ENCODE peak calls at places on chromosomes 5 and 9, in seven cellular contexts. D is HCT116, O is SK-N-SH, G is K562, C is HepG2, P is GM12878, Y is H1. W is an unnamed sample.

GRCh38 chr9:88590558-88591146 is 55.7 kb downstream of the NXNL2 start:
- DNase-seq in C (peak; percentile 6), G (no peak), Y (peak; percentile 9), O (no peak), P (no peak), D (no peak), W (no peak)

GRCh38 chr9:69572611-69573010 is 99.6 kb downstream of the APBA1 start:
- DNase-seq in O (no peak), G (no peak), P (no peak), D (no peak), C (no peak), Y (no peak), W (no peak)

GRCh38 chr5:112533315-112533867 is 114.3 kb upstream of the EPB41L4A start:
- DNase-seq in D (peak; percentile 21), C (peak; percentile 35), O (no peak), G (no peak), Y (no peak), P (no peak), W (no peak)

GRCh38 chr5:64615895-64616294 is 74.4 kb upstream of the SHISAL2B start:
- DNase-seq in G (no peak), O (no peak), D (no peak), P (peak; percentile 19), C (no peak), Y (no peak), W (no peak)

GRCh38 chr5:137263319-137263718 is 235.8 kb downstream of the SPOCK1 start:
- DNase-seq in G (no peak), O (no peak), Y (no peak), D (no peak), P (no peak), C (no peak), W (no peak)

GRCh38 chr5:133565993-133566392 is 46.3 kb downstream of the FSTL4 start:
- DNase-seq in Y (no peak), C (no peak), P (no peak), O (no peak), G (peak; percentile 26), D (no peak), W (no peak)

GRCh38 chr5:390571-391491 is 52.1 kb upstream of the EXOC3 start:
- DNase-seq in Y (no peak), G (no peak), O (no peak), D (no peak), P (no peak), C (no peak), W (no peak)

GRCh38 chr5:78056901-78057514 is 237.5 kb downstream of the AP3B1 start:
- DNase-seq in D (no peak), Y (no peak), G (no peak), O (no peak), C (no peak), P (no peak), W (no peak)

GRCh38 chr5:24644757-24645156 is at the start of gene CDH10:
- DNase-seq in Y (peak; percentile 92), G (no peak), P (no peak), C (no peak), O (no peak), D (no peak), W (no peak)

GRCh38 chr9:106326493-106326892 is 536.5 kb upstream of the ZNF462 start:
- DNase-seq in O (no peak), Y (no peak), G (no peak), D (no peak), P (no peak), C (no peak), W (no peak)

GRCh38 chr9:2461886-2462285 is 159.7 kb upstream of the VLDLR start:
- DNase-seq in G (no peak), O (no peak), P (no peak), Y (no peak), D (no peak), C (no peak), W (no peak)

GRCh38 chr5:126044931-126045565 is 378.2 kb upstream of the GRAMD2B start:
- DNase-seq in P (no peak), C (no peak), Y (no peak), O (no peak), G (no peak), D (no peak), W (no peak)

GRCh38 chr9:113222482-113222841 is 1.1 kb downstream of the SLC31A1 start:
- DNase-seq in D (no peak), Y (no peak), G (no peak), P (no peak), C (peak; percentile 74), O (no peak), W (no peak)

GRCh38 chr5:96582343-96582742 is 79.8 kb upstream of the CAST start:
- DNase-seq in O (peak; percentile 10), P (no peak), D (no peak), Y (no peak), C (no peak), G (no peak), W (no peak)

GRCh38 chr5:151053796-151054490 is 26.9 kb downstream of the TNIP1 start:
- DNase-seq in P (no peak), G (no peak), O (no peak), Y (no peak), C (no peak), D (no peak), W (no peak)

GRCh38 chr5:134458234-134458633 is 46.6 kb upstream of the CDKN2AIPNL start:
- DNase-seq in C (no peak), P (no peak), O (no peak), G (peak; percentile 4), Y (no peak), D (no peak), W (no peak)

GRCh38 chr5:79526928-79527327 is 13.0 kb upstream of the HOMER1 start:
- DNase-seq in Y (no peak), P (no peak), O (no peak), G (no peak), C (no peak), D (no peak), W (no peak)

GRCh38 chr5:79529110-79529509 is 15.2 kb upstream of the HOMER1 start:
- DNase-seq in Y (no peak), O (no peak), C (no peak), P (no peak), G (no peak), D (no peak), W (no peak)

GRCh38 chr5:79526493-79526892 is 12.6 kb upstream of the HOMER1 start:
- DNase-seq in D (no peak), O (no peak), C (no peak), G (no peak), P (no peak), Y (no peak), W (no peak)

DNA sequence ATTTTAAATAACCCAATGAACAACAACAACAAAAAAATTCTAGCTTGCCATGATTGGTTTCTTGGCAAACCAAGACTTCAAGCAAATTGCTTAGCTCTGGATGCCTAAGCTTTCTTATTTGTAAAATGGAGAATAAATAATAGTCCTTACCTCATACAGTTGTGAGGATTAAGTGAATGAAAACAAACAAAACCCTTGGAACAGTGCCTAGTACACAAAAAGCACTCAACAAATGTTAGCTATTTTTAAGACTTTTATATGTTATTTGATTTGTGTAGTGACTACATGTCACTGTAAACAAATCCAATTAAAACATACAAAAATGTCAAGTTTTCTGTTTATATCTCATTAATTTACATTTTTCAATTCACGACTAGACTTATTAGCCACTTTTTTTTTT is 13.5 kb upstream of the HOMER1 start:
- DNase-seq in Y (no peak), C (no peak), P (no peak), O (no peak), D (no peak), G (no peak), W (no peak)
- TF ChIP-seq SIN3A in Y (no peak), C (no peak), P (no peak), O (no peak), D (no peak), G (no peak), W (no peak)

GRCh38 chr5:140076142-140076541 is 33.0 kb upstream of the NRG2 start:
- DNase-seq in P (no peak), D (no peak), O (no peak), Y (no peak), C (no peak), G (no peak), W (no peak)

GRCh38 chr5:140076788-140077187 is 33.7 kb upstream of the NRG2 start:
- DNase-seq in G (no peak), Y (no peak), C (no peak), P (no peak), O (no peak), D (no peak), W (no peak)

GRCh38 chr5:140075371-140075770 is 32.3 kb upstream of the NRG2 start:
- DNase-seq in P (no peak), G (no peak), C (no peak), Y (no peak), O (peak; percentile 11), D (no peak), W (no peak)

GRCh38 chr5:140072812-140073211 is 29.7 kb upstream of the NRG2 start:
- DNase-seq in C (no peak), P (no peak), G (no peak), D (no peak), O (no peak), Y (no peak), W (no peak)

GRCh38 chr5:140073296-140073695 is 30.2 kb upstream of the NRG2 start:
- DNase-seq in D (no peak), G (no peak), O (peak; percentile 32), C (no peak), Y (no peak), P (no peak), W (no peak)
- TF ChIP-seq SIN3A in D (no peak), G (no peak), O (no peak), C (no peak), Y (no peak), P (no peak), W (no peak)

DNA sequence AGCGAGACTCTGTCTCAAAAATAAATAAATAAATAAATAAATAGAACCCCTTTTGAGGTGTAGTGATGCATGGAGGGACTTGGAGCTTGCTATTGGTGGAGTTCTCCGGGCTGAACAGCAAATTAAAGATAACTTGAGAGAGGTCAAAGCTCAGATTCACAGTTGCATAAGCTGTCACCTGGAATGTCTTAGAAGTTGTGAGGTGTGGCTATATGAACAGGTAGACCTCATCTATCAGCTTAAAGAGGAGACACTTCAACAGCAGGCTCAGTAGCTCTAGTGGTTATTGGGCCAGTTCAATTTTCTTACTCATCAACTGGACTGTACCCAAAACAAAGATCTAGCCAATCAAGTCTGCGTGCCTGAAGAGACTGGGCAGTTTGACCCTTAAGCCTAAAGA is 11.7 kb upstream of the STING1 start:
- DNase-seq in P (no peak), D (no peak), C (no peak), G (no peak), Y (no peak), O (no peak), W (no peak)
- TF ChIP-seq SIN3A in P (no peak), D (no peak), C (no peak), G (no peak), Y (no peak), O (no peak), W (no peak)

DNA sequence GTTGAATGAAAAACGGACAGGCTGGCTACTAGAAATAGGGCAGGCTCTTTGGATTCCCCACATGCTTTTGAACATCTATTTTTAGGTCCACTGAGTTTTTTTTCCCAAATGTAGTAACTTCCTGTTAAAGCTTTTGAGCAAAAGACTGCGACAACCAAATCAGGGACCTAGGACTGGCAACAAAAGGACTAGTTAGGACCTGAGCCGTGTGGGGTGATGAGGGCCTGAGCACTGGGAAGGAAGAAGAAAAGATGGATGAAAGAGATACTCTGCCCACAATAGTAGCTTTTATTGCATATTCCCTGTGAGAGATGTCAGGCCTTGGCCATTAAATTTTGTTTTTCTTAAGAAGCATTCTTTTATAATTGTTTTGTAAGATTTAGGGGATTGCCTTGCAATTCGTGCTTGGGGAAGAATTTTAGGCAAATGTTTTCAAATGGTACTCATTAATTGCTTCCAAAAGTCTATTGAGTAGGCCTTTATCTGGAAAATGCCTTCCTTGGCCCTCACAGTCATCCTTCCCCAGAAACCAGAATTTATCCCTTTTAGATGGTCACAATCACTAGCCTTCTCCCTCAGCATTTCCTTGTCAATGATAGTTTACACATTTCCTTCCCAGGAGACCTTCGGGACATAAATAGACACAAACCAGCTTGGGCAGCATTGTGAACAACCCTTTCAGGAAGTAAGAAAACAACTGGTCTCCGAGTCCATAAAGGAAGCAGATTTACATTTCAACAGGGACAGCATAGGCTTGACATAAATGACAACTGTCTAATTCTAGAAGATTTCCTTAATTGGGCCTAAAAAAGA is 166.5 kb downstream of the RMI1 start:
- DNase-seq in P (no peak), D (no peak), C (no peak), O (no peak), G (no peak), Y (no peak), W (no peak)
- TF ChIP-seq SIN3A in P (no peak), D (no peak), C (no peak), O (no peak), G (no peak), Y (no peak), W (no peak)